ENCODE peak calls at places on chromosomes 5 and 9, in four cellular contexts. A is GM12878, D is HepG2, E is SK-N-SH. M is an unnamed sample.

GRCh38 chr5:78562719-78563330 is 85.7 kb downstream of the LHFPL2 start:
- DNase-seq in E (no peak), A (no peak), D (no peak), M (no peak)

GRCh38 chr5:133071983-133072531 is 20.2 kb downstream of the HSPA4 start:
- DNase-seq in A (no peak), D (no peak), E (no peak), M (no peak)

GRCh38 chr5:143314664-143315063 is 88.8 kb downstream of the NR3C1 start:
- DNase-seq in A (no peak), E (no peak), D (no peak), M (no peak)

GRCh38 chr9:125759812-125760134 is 12.6 kb downstream of the PBX3 start:
- DNase-seq in E (no peak), A (no peak), D (no peak), M (no peak)

GRCh38 chr9:116073826-116074225 is 79.8 kb upstream of the PAPPA start:
- DNase-seq in D (no peak), E (no peak), A (no peak), M (no peak)

GRCh38 chr9:2800385-2801179 is 43.3 kb downstream of the PUM3 start:
- DNase-seq in A (no peak), D (peak), E (peak), M (no peak)

GRCh38 chr9:98442114-98442513 is 186.7 kb upstream of the TBC1D2 start:
- DNase-seq in E (no peak), D (no peak), A (no peak), M (no peak)

GRCh38 chr9:133571491-133571890 is 37.0 kb downstream of the ADAMTSL2 start:
- DNase-seq in D (no peak), A (no peak), E (no peak), M (no peak)

GRCh38 chr5:17167171-17167891 is 50.1 kb upstream of the BASP1 start:
- DNase-seq in E (no peak), D (no peak), A (no peak), M (no peak)

GRCh38 chr5:178131446-178131996 is 707 bp downstream of the RMND5B start:
- DNase-seq in D (no peak), E (peak), A (no peak), M (no peak)

GRCh38 chr5:56050566-56051292 is 56.0 kb upstream of the IL6ST start:
- DNase-seq in A (no peak), D (no peak), E (no peak), M (no peak)

GRCh38 chr5:128021411-128021810 is 62.2 kb upstream of the SLC12A2 start:
- DNase-seq in E (no peak), A (no peak), D (no peak), M (no peak)

GRCh38 chr5:169531631-169532030 is 51.9 kb upstream of the SPDL1 start:
- DNase-seq in D (no peak), A (no peak), E (no peak), M (no peak)

GRCh38 chr5:159096555-159097460 is 2.9 kb downstream of the EBF1 start:
- DNase-seq in D (no peak), A (no peak), E (no peak), M (no peak)

GRCh38 chr5:65482727-65483473 is 1.2 kb upstream of the ADAMTS6 start:
- DNase-seq in D (peak), A (peak), E (peak), M (peak)

GRCh38 chr5:15105799-15106393 is 234.3 kb upstream of the ANKH start:
- DNase-seq in A (no peak), E (peak), D (peak), M (peak)

GRCh38 chr5:38257236-38258036 is 923 bp upstream of the EGFLAM start:
- DNase-seq in D (no peak), A (no peak), E (peak), M (no peak)

GRCh38 chr5:10157085-10157669 is 92.5 kb downstream of the ATPSCKMT start:
- DNase-seq in D (peak), A (no peak), E (no peak), M (no peak)

GRCh38 chr5:78974011-78974410 is 11.1 kb downstream of the ARSB start:
- DNase-seq in E (peak), A (no peak), D (no peak), M (no peak)

GRCh38 chr5:176739461-176740051 is 70.8 kb upstream of the UNC5A start:
- DNase-seq in D (no peak), E (peak), A (no peak), M (no peak)

GRCh38 chr9:93190133-93190525 is 6.2 kb downstream of the WNK2 start:
- DNase-seq in E (no peak), A (no peak), D (no peak), M (no peak)

GRCh38 chr5:13217636-13218035 is 726.9 kb downstream of the DNAH5 start:
- DNase-seq in D (no peak), E (no peak), A (no peak), M (no peak)

GRCh38 chr9:137320555-137321384 is 18.7 kb upstream of the NRARP start:
- DNase-seq in A (no peak), E (peak), D (no peak), M (no peak)

GRCh38 chr5:37888476-37888875 is 48.6 kb upstream of the GDNF start:
- DNase-seq in A (no peak), D (no peak), E (no peak), M (no peak)

GRCh38 chr5:5430136-5430535 is 7.7 kb downstream of the ICE1 start:
- DNase-seq in E (no peak), A (no peak), D (no peak), M (no peak)

GRCh38 chr5:18792145-18792544 is 1157.9 kb downstream of the TAF11L14 start:
- DNase-seq in A (no peak), D (peak), E (no peak), M (peak)

GRCh38 chr5:149414405-149415244 is 35.5 kb upstream of the IL17B start:
- DNase-seq in D (no peak), A (no peak), E (no peak), M (no peak)

GRCh38 chr5:36739751-36740221 is 133.4 kb downstream of the SLC1A3 start:
- DNase-seq in D (peak), A (no peak), E (peak), M (peak)

GRCh38 chr9:99601506-99601905 is 220.2 kb upstream of the NR4A3 start:
- DNase-seq in E (no peak), A (no peak), D (no peak), M (no peak)

GRCh38 chr9:133701321-133701980 is 36.7 kb downstream of the SARDH start:
- DNase-seq in D (no peak), A (no peak), E (no peak), M (no peak)

GRCh38 chr9:74132986-74133385 is 364.1 kb upstream of the RORB start:
- DNase-seq in A (no peak), E (no peak), D (no peak), M (no peak)

GRCh38 chr5:168159425-168159824 is 132.0 kb upstream of the WWC1 start:
- DNase-seq in A (no peak), D (no peak), E (no peak), M (no peak)

GRCh38 chr5:77845273-77845646 is 69.1 kb upstream of the TBCA start:
- DNase-seq in D (no peak), E (no peak), A (no peak), M (no peak)

GRCh38 chr5:87138091-87138819 is 129.4 kb upstream of the RASA1 start:
- DNase-seq in E (no peak), A (no peak), D (no peak), M (no peak)

GRCh38 chr9:133118568-133118967 is 2.5 kb downstream of the RALGDS start:
- DNase-seq in A (no peak), E (no peak), D (no peak), M (no peak)

GRCh38 chr5:68431181-68431580 is 215.6 kb downstream of the PIK3R1 start:
- DNase-seq in D (no peak), A (no peak), E (no peak), M (no peak)

GRCh38 chr9:36818965-36819870 is 214.8 kb downstream of the PAX5 start:
- DNase-seq in A (no peak), D (no peak), E (peak), M (no peak)

GRCh38 chr9:129990269-129991005 is 52.6 kb downstream of the FNBP1 start:
- DNase-seq in A (no peak), D (no peak), E (no peak), M (no peak)
- H3K27ac ChIP-seq in A (peak), D (no peak), E (peak), M (no peak)

GRCh38 chr5:141363952-141364660 is at the start of gene PCDHGA5:
- DNase-seq in A (no peak), E (no peak), D (no peak), M (peak)
- TF ChIP-seq PBX3 in A (no peak), E (no peak), D (no peak), M (no peak)

GRCh38 chr9:7121055-7121454 is 363.3 kb downstream of the KDM4C start:
- DNase-seq in A (peak), D (no peak), E (no peak), M (no peak)
- TF ChIP-seq USF2 in A (no peak), D (no peak), E (no peak), M (no peak)

GRCh38 chr9:129320575-129321311 is 142.7 kb upstream of the IER5L start:
- DNase-seq in E (peak), D (peak), A (peak), M (no peak)
- H3K27ac ChIP-seq in E (peak), D (no peak), A (no peak), M (peak)

GRCh38 chr5:57626703-57627102 is 144.1 kb upstream of the ACTBL2 start:
- DNase-seq in A (no peak), D (no peak), E (no peak), M (no peak)

DNA sequence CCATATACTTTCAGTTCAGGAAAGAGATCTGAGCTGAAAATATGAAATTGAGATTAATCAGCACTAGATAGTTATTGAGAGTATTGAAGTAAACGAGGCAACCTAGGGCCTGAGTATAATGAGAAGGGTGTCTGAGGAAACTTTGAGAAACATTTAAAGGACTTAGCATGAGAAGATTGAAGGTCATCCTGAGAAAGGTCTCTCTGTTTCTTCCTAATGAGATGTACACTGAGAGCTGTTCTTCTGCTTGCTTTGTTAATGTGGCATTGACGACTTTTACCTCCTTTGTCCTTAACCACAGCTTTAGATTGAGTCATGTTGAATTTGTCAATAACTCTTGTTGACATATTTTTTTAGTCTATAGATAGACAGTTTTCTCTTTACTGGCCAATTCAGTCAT is 145.1 kb upstream of the ACTBL2 start:
- DNase-seq in D (no peak), A (no peak), E (no peak), M (no peak)
- TF ChIP-seq PBX3 in D (no peak), A (no peak), E (no peak), M (no peak)

DNA sequence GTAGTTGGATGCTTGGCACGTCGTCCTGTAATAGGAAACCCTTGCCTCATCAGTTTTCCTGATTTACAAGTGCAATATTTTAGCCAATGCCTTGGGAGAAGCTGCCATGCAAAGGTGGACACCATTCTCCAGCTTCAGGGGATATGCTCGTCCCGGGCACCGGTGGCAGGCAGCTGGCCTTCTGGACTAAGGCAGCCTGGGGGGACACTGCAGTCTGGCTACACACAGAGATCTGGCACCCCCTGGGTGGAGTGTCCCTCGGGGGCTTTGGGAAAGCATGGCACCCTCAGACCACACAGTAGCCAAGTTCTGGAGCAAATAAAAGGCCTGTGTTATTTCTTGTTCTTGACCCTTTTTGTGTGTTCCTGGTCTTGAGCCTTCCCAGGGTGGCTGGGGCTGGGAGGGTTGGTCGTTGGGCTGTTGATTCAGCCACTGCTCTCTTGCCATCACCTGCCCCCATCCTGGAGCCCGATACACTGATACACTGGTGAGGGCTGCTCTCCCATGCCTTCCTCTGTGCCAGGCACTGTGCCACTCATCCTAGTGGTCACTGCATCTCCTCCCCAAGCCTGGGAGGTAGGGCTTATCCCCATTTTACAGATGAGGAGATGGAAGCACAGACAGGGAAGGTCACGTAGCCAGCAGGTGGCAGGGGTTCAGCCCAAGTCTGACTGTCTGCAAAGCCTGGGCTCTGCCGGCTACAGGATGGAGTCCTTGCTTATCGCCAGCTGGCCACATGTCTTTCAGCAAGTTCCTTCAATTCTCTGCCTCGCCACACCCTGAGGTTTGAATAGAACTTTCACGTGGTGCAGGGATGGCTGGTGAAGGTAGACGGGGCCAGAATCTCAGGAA is 134.1 kb downstream of the RGS3 start:
- DNase-seq in D (no peak), A (no peak), E (no peak), M (no peak)
- TF ChIP-seq USF2 in D (no peak), A (no peak), E (no peak), M (no peak)

M was measured in A549.